ENCODE peak calls at places on chromosomes 2 and 18, in four cellular contexts. G, P, M and Q are unnamed samples.

GRCh38 chr2:101272045-101272784 is 19.5 kb downstream of the CNOT11 start:
- DNase-seq in G (no peak), P (no peak), M (no peak), Q (peak; percentile 33)

GRCh38 chr2:127040169-127040568 is 66.8 kb downstream of the BIN1 start:
- DNase-seq in G (no peak), P (no peak), M (no peak), Q (no peak)

GRCh38 chr2:111037136-111037535 is 83.6 kb upstream of the BCL2L11 start:
- DNase-seq in G (no peak), P (no peak), M (no peak), Q (no peak)

GRCh38 chr2:111029135-111029927 is 91.4 kb upstream of the BCL2L11 start:
- DNase-seq in G (no peak), P (no peak), M (no peak), Q (no peak)

GRCh38 chr2:1626271-1626681 is 118.0 kb downstream of the PXDN start:
- DNase-seq in G (no peak), P (no peak), M (no peak), Q (no peak)

GRCh38 chr2:129936334-129936934 is 43.0 kb upstream of the RAB6C start:
- DNase-seq in G (peak; percentile 54), P (no peak), M (no peak), Q (no peak)

GRCh38 chr18:51193621-51194287 is 3.7 kb downstream of the MEX3C start:
- DNase-seq in G (no peak), P (no peak), M (no peak), Q (no peak)

GRCh38 chr2:238513346-238513745 is 86.6 kb downstream of the ASB1 start:
- DNase-seq in G (peak; percentile 68), P (no peak), M (no peak), Q (no peak)

GRCh38 chr18:58195278-58195721 is 151.3 kb downstream of the NEDD4L start:
- DNase-seq in G (no peak), P (peak; percentile 69), M (peak; percentile 84), Q (no peak)

GRCh38 chr2:64978514-64979268 is 10.5 kb upstream of the SLC1A4 start:
- DNase-seq in G (no peak), P (no peak), M (peak; percentile 8), Q (no peak)

GRCh38 chr18:14768241-14768640 is 20.3 kb downstream of the ANKRD30B start:
- DNase-seq in G (no peak), P (no peak), M (no peak), Q (no peak)

GRCh38 chr2:204825054-204825453 is 279.8 kb downstream of the PARD3B start:
- DNase-seq in G (no peak), P (no peak), M (no peak), Q (no peak)

GRCh38 chr18:59085797-59086196 is 53.9 kb upstream of the SEC11C start:
- DNase-seq in G (no peak), P (no peak), M (no peak), Q (no peak)

GRCh38 chr18:59343916-59344315 is 15.1 kb downstream of the LMAN1 start:
- DNase-seq in G (no peak), P (no peak), M (no peak), Q (no peak)

GRCh38 chr2:44736270-44736942 is 205.1 kb upstream of the SIX3 start:
- DNase-seq in G (no peak), P (no peak), M (no peak), Q (no peak)

GRCh38 chr18:9346775-9347174 is 12.2 kb downstream of the TWSG1 start:
- DNase-seq in G (no peak), P (no peak), M (no peak), Q (no peak)

GRCh38 chr18:681985-682384 is 24.5 kb downstream of the TYMS start:
- DNase-seq in G (no peak), P (no peak), M (no peak), Q (no peak)

GRCh38 chr2:159891917-159892691 is 94.1 kb upstream of the CD302 start:
- DNase-seq in G (no peak), P (no peak), M (no peak), Q (no peak)

GRCh38 chr2:105754011-105754410 is 9.3 kb downstream of the NCK2 start:
- DNase-seq in G (no peak), P (no peak), M (no peak), Q (no peak)

GRCh38 chr2:20448246-20449046 is 1.6 kb downstream of the RHOB start:
- DNase-seq in G (no peak), P (no peak), M (peak; percentile 81), Q (no peak)

GRCh38 chr2:20446280-20446916 is 476 bp upstream of the RHOB start:
- DNase-seq in G (no peak), P (no peak), M (no peak), Q (no peak)

GRCh38 chr2:20449501-20450200 is 2.8 kb downstream of the RHOB start:
- DNase-seq in G (peak; percentile 79), P (no peak), M (no peak), Q (no peak)

GRCh38 chr2:20446917-20447436 is at the start of gene RHOB:
- DNase-seq in G (peak; percentile 98), P (peak; percentile 99), M (peak; percentile 98), Q (peak; percentile 99)

DNA sequence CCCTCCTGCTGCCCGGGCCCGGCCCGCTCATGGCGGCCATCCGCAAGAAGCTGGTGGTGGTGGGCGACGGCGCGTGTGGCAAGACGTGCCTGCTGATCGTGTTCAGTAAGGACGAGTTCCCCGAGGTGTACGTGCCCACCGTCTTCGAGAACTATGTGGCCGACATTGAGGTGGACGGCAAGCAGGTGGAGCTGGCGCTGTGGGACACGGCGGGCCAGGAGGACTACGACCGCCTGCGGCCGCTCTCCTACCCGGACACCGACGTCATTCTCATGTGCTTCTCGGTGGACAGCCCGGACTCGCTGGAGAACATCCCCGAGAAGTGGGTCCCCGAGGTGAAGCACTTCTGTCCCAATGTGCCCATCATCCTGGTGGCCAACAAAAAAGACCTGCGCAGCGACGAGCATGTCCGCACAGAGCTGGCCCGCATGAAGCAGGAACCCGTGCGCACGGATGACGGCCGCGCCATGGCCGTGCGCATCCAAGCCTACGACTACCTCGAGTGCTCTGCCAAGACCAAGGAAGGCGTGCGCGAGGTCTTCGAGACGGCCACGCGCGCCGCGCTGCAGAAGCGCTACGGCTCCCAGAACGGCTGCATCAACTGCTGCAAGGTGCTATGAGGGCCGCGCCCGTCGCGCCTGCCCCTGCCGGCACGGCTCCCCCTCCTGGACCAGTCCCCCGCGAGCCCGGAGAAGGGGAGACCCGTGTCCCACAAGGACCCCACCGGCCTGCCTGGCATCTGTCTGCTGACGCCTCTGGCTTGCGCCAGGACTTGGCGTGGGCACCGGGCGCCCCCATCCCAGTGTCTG is 767 bp downstream of the RHOB start:
- DNase-seq in G (no peak), P (peak; percentile 64), M (peak; percentile 91), Q (no peak)
- TF ChIP-seq POLR2AphosphoS5 in G (peak; percentile 71), P (peak; percentile 74), M (peak; percentile 52), Q (peak; percentile 65)

DNA sequence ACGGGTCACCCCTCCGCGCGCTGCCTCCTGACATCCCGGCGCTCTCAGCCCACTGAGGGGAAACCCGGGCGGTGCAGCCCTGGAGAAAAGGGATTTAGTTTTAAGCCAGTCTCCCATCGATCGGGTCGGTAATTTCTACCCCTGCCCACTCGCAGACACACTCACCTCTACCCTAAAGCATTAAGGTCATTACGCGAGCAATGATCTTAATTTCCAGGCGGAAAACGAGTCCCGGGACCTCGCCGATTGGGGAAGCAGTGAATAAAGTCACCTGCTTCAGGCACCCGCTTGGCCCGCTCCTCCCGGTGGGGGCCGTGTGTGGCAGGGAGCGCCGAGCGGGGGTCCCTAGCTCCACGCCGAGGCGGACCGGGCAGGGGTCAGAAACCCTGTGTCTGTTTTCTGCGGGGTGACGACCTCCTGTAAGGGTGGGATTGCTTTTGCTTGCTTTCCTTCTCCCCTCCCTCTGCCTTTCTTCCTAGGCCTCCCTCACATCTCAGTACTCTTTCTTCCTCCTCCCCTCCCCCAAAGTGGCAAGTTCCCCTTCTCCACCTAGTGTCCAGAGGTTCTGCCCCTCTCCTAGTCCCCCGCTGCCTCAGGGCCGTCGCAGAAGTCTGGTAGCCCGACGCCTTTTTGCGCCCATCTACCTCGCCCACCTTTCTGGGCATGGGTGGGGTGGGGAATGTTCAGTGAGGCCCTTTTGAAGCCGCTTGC is 142.6 kb downstream of the MEIS1 start:
- DNase-seq in G (no peak), P (no peak), M (peak; percentile 77), Q (no peak)
- TF ChIP-seq POLR2A in G (no peak), P (no peak), M (no peak), Q (no peak)

GRCh38 chr18:25228410-25228809 is 123.6 kb downstream of the ZNF521 start:
- DNase-seq in G (no peak), P (no peak), M (no peak), Q (no peak)

GRCh38 chr18:25229080-25229479 is 122.9 kb downstream of the ZNF521 start:
- DNase-seq in G (no peak), P (no peak), M (no peak), Q (no peak)

GRCh38 chr18:25231327-25231691 is 120.7 kb downstream of the ZNF521 start:
- DNase-seq in G (no peak), P (no peak), M (no peak), Q (no peak)

GRCh38 chr18:25229858-25230257 is 122.1 kb downstream of the ZNF521 start:
- DNase-seq in G (no peak), P (no peak), M (no peak), Q (no peak)

GRCh38 chr18:25230658-25231326 is 121.2 kb downstream of the ZNF521 start:
- DNase-seq in G (no peak), P (peak; percentile 65), M (no peak), Q (no peak)
- TF ChIP-seq POLR2AphosphoS5 in G (no peak), P (peak; percentile 77), M (peak; percentile 23), Q (no peak)

DNA sequence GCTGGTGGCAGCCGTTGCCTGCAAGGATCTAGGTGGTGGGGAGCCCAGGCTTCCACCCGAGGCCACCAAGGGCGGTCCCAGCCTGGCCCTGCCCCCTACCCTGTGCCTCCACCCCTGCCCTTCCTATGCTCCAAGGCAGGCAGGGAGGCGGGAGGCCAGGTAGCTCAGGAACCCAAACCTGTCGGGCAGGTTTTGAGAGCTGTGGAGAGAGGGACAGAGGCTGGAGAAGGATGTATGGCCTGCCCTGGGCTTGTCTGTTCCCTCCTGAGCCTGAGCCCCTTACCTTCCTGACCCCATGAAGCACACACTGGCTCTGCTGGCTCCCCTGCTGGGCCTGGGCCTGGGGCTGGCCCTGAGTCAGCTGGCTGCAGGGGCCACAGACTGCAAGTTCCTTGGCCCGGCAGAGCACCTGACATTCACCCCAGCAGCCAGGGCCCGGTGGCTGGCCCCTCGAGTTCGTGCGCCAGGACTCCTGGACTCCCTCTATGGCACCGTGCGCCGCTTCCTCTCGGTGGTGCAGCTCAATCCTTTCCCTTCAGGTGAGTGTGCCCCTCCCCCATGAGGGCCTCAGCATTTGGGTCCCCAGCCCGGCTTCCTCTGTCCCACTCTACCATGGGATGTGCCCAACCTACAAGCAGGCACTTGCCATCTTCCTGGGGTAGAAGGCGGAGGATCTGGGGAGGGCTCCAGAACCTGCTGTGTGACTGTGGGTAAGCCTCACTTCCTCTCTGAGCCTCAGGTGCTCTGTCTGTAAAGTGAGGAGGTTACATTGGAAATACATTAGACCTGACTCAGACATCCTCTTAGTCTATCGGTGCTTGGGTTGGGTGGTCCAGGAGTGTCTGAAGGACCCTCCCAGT is at the start of gene PROM2:
- DNase-seq in G (no peak), P (peak; percentile 92), M (no peak), Q (no peak)
- TF ChIP-seq POLR2A in G (no peak), P (no peak), M (no peak), Q (no peak)